ENCODE peak calls at places on chromosome 16, in seven cellular contexts. F is tibial nerve, W is stomach, K is IMR-90, Y is right lobe of liver, M is body of pancreas, B is adrenal gland. E is an unnamed sample. For H3K36me3 and H3K4me1, the result is how much of the 10 kb centered on the place peaks cover.

GRCh38 chr16:4743217-4743897 is 9.0 kb downstream of the DNAAF8 start:
- DNase-seq in F (no peak), W (no peak), K (no peak), Y (no peak), M (no peak), B (no peak), E (no peak)

GRCh38 chr16:50114357-50115129 is 38.6 kb upstream of the TENT4B start:
- DNase-seq in F (no peak), W (no peak), K (no peak), Y (no peak), M (no peak), B (no peak), E (no peak)

GRCh38 chr16:53892155-53892554 is 188.2 kb downstream of the FTO start:
- DNase-seq in F (no peak), W (peak), K (peak), Y (no peak), M (peak), B (peak), E (no peak)

GRCh38 chr16:65119905-65120341 is 1.9 kb downstream of the CDH11 start:
- DNase-seq in F (no peak), W (no peak), K (peak), Y (no peak), M (no peak), B (no peak), E (no peak)

GRCh38 chr16:69193860-69194259 is 6.9 kb downstream of the SNTB2 start:
- DNase-seq in F (no peak), W (no peak), K (peak), Y (no peak), M (no peak), B (no peak), E (no peak)

GRCh38 chr16:17258077-17258599 is 212.6 kb downstream of the XYLT1 start:
- DNase-seq in F (no peak), W (no peak), K (no peak), Y (no peak), M (no peak), B (no peak), E (no peak)

GRCh38 chr16:81293909-81294802 is 20.6 kb upstream of the GAN start:
- DNase-seq in F (no peak), W (no peak), K (peak), Y (no peak), M (no peak), B (no peak), E (no peak)

GRCh38 chr16:12538667-12539081 is 265.0 kb downstream of the CPPED1 start:
- DNase-seq in F (no peak), W (no peak), K (no peak), Y (no peak), M (no peak), B (no peak), E (no peak)

GRCh38 chr16:2178321-2179106 is 17.9 kb downstream of the CASKIN1 start:
- DNase-seq in F (no peak), W (no peak), K (no peak), Y (no peak), M (no peak), B (no peak), E (no peak)

GRCh38 chr16:1272453-1273198 is 16.8 kb downstream of the TPSD1 start:
- DNase-seq in F (no peak), W (no peak), K (no peak), Y (no peak), M (no peak), B (no peak), E (peak)

GRCh38 chr16:86044241-86044671 is 145.3 kb downstream of the IRF8 start:
- DNase-seq in F (no peak), W (peak), K (peak), Y (peak), M (peak), B (no peak), E (peak)

GRCh38 chr16:15682105-15682570 is 32.1 kb downstream of the NDE1 start:
- DNase-seq in F (no peak), W (peak), K (peak), Y (no peak), M (peak), B (peak), E (no peak)

GRCh38 chr16:67442581-67443255 is 11.8 kb downstream of the HSD11B2 start:
- DNase-seq in F (no peak), W (no peak), K (no peak), Y (no peak), M (no peak), B (no peak), E (no peak)

GRCh38 chr16:10594312-10594950 is 14.0 kb upstream of the EMP2 start:
- DNase-seq in F (no peak), W (peak), K (no peak), Y (no peak), M (peak), B (no peak), E (no peak)

GRCh38 chr16:87319997-87320491 is 2.9 kb upstream of the C16orf95 start:
- DNase-seq in F (no peak), W (no peak), K (no peak), Y (no peak), M (no peak), B (no peak), E (peak)

GRCh38 chr16:19810817-19811731 is 73.6 kb downstream of the GPRC5B start:
- DNase-seq in F (no peak), W (no peak), K (peak), Y (no peak), M (no peak), B (no peak), E (no peak)

GRCh38 chr16:28538733-28539596 is at the start of gene NUPR1:
- DNase-seq in F (peak), W (peak), K (peak), Y (peak), M (peak), B (peak), E (no peak)

GRCh38 chr16:10754941-10755340 is 11.3 kb downstream of the NUBP1 start:
- DNase-seq in F (no peak), W (no peak), K (peak), Y (no peak), M (no peak), B (no peak), E (no peak)

GRCh38 chr16:54928421-54929089 is 2.1 kb upstream of the IRX5 start:
- DNase-seq in F (no peak), W (peak), K (no peak), Y (peak), M (peak), B (peak), E (peak)

GRCh38 chr16:58393138-58393504 is 850 bp downstream of the GINS3 start:
- DNase-seq in F (no peak), W (no peak), K (no peak), Y (no peak), M (no peak), B (no peak), E (no peak)

GRCh38 chr16:22813223-22813945 is 578 bp upstream of the HS3ST2 start:
- DNase-seq in F (no peak), W (peak), K (peak), Y (peak), M (no peak), B (peak), E (no peak)

GRCh38 chr16:76389126-76389525 is 111.9 kb downstream of the CNTNAP4 start:
- DNase-seq in F (no peak), W (no peak), K (no peak), Y (no peak), M (no peak), B (no peak), E (no peak)

GRCh38 chr16:84773312-84773711 is 46.5 kb upstream of the CRISPLD2 start:
- DNase-seq in F (no peak), W (no peak), K (no peak), Y (no peak), M (no peak), B (no peak), E (no peak)

GRCh38 chr16:19346335-19346922 is 60.9 kb downstream of the CLEC19A start:
- DNase-seq in F (no peak), W (no peak), K (no peak), Y (no peak), M (no peak), B (no peak), E (no peak)

GRCh38 chr16:1216296-1216619 is 8.8 kb downstream of the TPSG1 start:
- DNase-seq in F (no peak), W (no peak), K (no peak), Y (no peak), M (no peak), B (no peak), E (no peak)

GRCh38 chr16:58487566-58488351 is 12.2 kb upstream of the NDRG4 start:
- DNase-seq in F (peak), W (peak), K (peak), Y (peak), M (peak), B (peak), E (peak)

GRCh38 chr16:54511181-54511731 is 224.7 kb upstream of the IRX3 start:
- DNase-seq in F (no peak), W (no peak), K (no peak), Y (no peak), M (no peak), B (no peak), E (no peak)

GRCh38 chr16:29745126-29745852 is 501 bp downstream of the C16orf54 start:
- DNase-seq in F (no peak), W (no peak), K (no peak), Y (peak), M (no peak), B (no peak), E (peak)

GRCh38 chr16:13939821-13940220 is 19.9 kb downstream of the ERCC4 start:
- DNase-seq in F (no peak), W (no peak), K (peak), Y (no peak), M (no peak), B (no peak), E (no peak)

GRCh38 chr16:79628501-79628975 is 28.0 kb upstream of the MAF start:
- DNase-seq in F (no peak), W (no peak), K (peak), Y (no peak), M (no peak), B (no peak), E (no peak)

GRCh38 chr16:22192261-22193133 is 13.6 kb upstream of the EEF2K start:
- DNase-seq in F (peak), W (peak), K (peak), Y (peak), M (peak), B (peak), E (peak)

GRCh38 chr16:53112015-53112414 is 57.2 kb downstream of the CHD9 start:
- DNase-seq in F (no peak), W (no peak), K (no peak), Y (no peak), M (no peak), B (no peak), E (no peak)

GRCh38 chr16:46573008-46573833 is 48.0 kb downstream of the SHCBP1 start:
- DNase-seq in F (no peak), W (no peak), K (peak), Y (no peak), M (no peak), B (no peak), E (no peak)

GRCh38 chr16:88601313-88602036 is 31.3 kb downstream of the ZC3H18 start:
- DNase-seq in F (no peak), W (no peak), K (no peak), Y (peak), M (no peak), B (no peak), E (no peak)

GRCh38 chr16:88599825-88600538 is 29.8 kb downstream of the ZC3H18 start:
- DNase-seq in F (no peak), W (no peak), K (no peak), Y (peak), M (no peak), B (no peak), E (no peak)

GRCh38 chr16:88597856-88598491 is 27.8 kb downstream of the ZC3H18 start:
- DNase-seq in F (no peak), W (no peak), K (no peak), Y (no peak), M (no peak), B (no peak), E (no peak)

GRCh38 chr16:88600539-88600896 is 30.3 kb downstream of the ZC3H18 start:
- DNase-seq in F (no peak), W (no peak), K (no peak), Y (no peak), M (no peak), B (no peak), E (no peak)

DNA sequence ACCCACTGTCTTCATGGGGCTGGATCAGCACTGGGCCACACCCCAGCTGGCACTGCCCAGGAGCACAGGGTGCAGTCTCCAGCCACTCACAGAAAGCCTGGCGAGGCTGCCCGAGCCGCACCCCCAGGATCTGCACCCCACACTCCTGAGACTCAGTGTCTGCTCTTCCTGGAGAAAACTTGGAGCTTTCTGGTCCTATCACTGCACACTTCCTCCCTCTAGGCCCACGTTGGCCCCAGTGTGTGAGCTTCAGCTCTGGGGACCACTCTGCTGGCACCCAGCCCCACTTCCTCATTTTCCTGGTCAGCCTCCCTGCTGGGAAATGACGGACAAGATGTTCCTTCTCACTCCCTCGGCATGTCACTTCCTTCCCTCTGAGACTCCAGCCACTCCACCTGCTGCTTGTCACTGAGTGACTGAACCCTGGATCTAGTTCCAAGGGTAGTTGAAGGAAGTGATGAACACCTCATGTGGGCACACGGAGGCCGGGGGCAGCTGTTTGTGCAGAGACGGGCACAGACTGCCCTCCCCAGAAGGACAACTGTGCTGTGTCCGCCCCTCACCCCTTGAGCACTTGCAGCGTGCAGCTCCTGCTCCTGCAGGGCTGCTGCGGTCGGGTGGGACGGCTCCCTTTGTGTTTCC is 29.0 kb downstream of the ZC3H18 start:
- DNase-seq in F (peak), W (peak), K (no peak), Y (peak), M (peak), B (peak), E (peak)
- H3K36me3 ChIP-seq in F (under half), W (under half), K (under half), Y (under half), M (under half), B (under half), E (half or more)

DNA sequence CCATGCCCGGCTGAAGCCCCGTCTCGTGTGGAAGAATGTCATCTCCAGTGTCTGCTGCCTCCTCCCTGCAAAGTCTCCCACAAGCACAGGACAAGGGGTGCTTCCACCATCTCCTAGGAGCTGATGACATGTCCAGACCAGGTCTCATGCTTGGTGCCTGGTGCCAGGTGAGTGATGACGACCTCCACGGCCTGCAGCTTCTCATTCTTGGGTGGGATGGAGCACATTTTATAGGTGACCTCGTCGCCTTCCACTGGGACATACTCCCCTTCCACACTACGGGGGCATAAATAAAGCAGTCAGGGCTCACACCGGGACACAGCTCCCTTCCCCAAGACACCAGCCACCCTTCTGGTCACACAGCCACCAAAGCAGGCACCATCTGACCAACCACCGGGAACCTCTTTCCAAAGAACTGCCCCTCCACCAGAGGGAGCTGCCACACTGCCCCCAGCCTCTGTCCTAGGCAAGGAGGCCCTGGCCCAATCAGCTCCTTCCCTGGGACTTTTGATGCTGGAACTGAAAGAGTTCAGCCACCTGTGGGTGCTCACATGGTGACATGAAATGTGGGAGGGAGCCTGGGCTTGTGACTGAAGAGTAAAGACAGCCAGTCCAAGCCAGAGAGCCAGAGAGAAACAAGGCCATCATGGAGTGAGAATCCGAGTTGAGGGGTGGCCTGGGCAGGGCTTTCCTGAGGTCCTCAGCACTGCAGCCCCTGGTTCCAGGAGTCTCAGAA is 13.6 kb downstream of the CARHSP1 start:
- DNase-seq in F (no peak), W (no peak), K (no peak), Y (no peak), M (no peak), B (no peak), E (peak)
- TF ChIP-seq POLR2A in F (no peak), W (no peak), K (no peak), Y (no peak), M (no peak), B (no peak), E (no peak)

GRCh38 chr16:70681382-70682238 is 4.2 kb downstream of the MTSS2 start:
- DNase-seq in F (no peak), W (no peak), K (no peak), Y (peak), M (no peak), B (no peak), E (peak)
- H3K4me1 ChIP-seq in F (half or more), W (half or more), K (under half), Y (under half), M (half or more), B (under half), E (half or more)

DNA sequence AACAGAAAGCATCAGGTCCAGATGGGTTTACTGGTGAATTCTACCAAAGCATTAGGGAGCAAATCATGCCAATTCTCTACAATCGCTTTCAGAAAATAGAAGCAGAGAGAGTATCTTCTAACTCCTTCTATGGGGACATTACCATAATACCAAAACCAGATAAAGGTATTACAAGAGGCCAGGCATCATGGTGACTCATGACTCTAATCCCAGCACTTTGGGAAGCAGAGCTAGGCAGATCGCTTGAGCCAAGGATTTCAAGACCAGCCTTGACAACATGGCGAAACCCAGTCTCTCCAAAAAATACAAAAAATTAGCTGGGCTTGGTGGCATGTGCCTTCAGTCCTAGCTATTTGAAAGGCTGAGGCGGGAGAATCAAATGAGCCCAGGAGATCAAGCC is 23.0 kb downstream of the HBQ1 start:
- DNase-seq in F (no peak), W (no peak), K (no peak), Y (no peak), M (no peak), B (no peak), E (peak)
- H3K36me3 ChIP-seq in F (under half), W (half or more), K (half or more), Y (under half), M (under half), B (under half), E (half or more)

GRCh38 chr16:31710134-31710533 is 163.5 kb upstream of the ZNF267 start:
- DNase-seq in F (no peak), W (no peak), K (no peak), Y (no peak), M (no peak), B (no peak), E (no peak)

GRCh38 chr16:31712064-31712540 is 161.5 kb upstream of the ZNF267 start:
- DNase-seq in F (no peak), W (no peak), K (no peak), Y (no peak), M (peak), B (no peak), E (no peak)

GRCh38 chr16:31713071-31713944 is 160.3 kb upstream of the ZNF267 start:
- DNase-seq in F (peak), W (peak), K (peak), Y (peak), M (peak), B (peak), E (peak)

GRCh38 chr16:31710880-31711279 is 162.7 kb upstream of the ZNF267 start:
- DNase-seq in F (no peak), W (no peak), K (no peak), Y (no peak), M (no peak), B (no peak), E (no peak)

GRCh38 chr16:31711344-31711845 is 162.2 kb upstream of the ZNF267 start:
- DNase-seq in F (no peak), W (no peak), K (no peak), Y (no peak), M (no peak), B (no peak), E (no peak)
- TF ChIP-seq POLR2A in F (no peak), W (no peak), K (no peak), Y (no peak), M (no peak), B (no peak), E (no peak)

GRCh38 chr16:3581392-3581791 is 4.2 kb upstream of the NLRC3 start:
- DNase-seq in F (no peak), W (no peak), K (no peak), Y (no peak), M (no peak), B (no peak), E (no peak)
- H3K4me1 ChIP-seq in F (under half), W (under half), K (under half), Y (under half), M (under half), B (under half), E (under half)

GRCh38 chr16:75061677-75062076 is 54.9 kb downstream of the LDHD start:
- DNase-seq in F (no peak), W (no peak), K (no peak), Y (no peak), M (no peak), B (no peak), E (no peak)

GRCh38 chr16:75062135-75062943 is 54.2 kb downstream of the LDHD start:
- DNase-seq in F (no peak), W (peak), K (peak), Y (peak), M (peak), B (peak), E (no peak)

GRCh38 chr16:75059411-75059810 is 57.2 kb downstream of the LDHD start:
- DNase-seq in F (no peak), W (no peak), K (no peak), Y (no peak), M (no peak), B (no peak), E (no peak)

GRCh38 chr16:75058815-75059214 is 57.8 kb downstream of the LDHD start:
- DNase-seq in F (no peak), W (no peak), K (peak), Y (no peak), M (no peak), B (no peak), E (no peak)

GRCh38 chr16:75060708-75061107 is 55.9 kb downstream of the LDHD start:
- DNase-seq in F (no peak), W (no peak), K (no peak), Y (no peak), M (no peak), B (no peak), E (no peak)
- H3K36me3 ChIP-seq in F (under half), W (under half), K (under half), Y (under half), M (under half), B (under half), E (under half)

E was measured in spleen.